ENCODE peak calls at places on chromosomes 12 and 14, in nine cellular contexts. Y is ovary; V is mucosa of descending colon; H is naive thymus-derived CD4-positive, alpha-beta T cell; S is heart left ventricle; L is BE2C; X is left ventricle myocardium inferior; K is fibroblast of mammary gland; N is pancreas. C is an unnamed sample.

GRCh38 chr12:87305481-87305880 is 723.7 kb downstream of the C12orf50 start:
- DNase-seq in Y (no peak), V (no peak), H (no peak), S (no peak), L (no peak), X (no peak), K (no peak), N (no peak), C (no peak)

GRCh38 chr12:124538194-124539082 is 29.0 kb downstream of the NCOR2 start:
- DNase-seq in Y (peak), V (no peak), H (no peak), S (peak), L (peak), X (no peak), K (no peak), N (no peak), C (no peak)

GRCh38 chr12:95918194-95918993 is 24.0 kb downstream of the CCDC38 start:
- DNase-seq in Y (no peak), V (peak), H (peak), S (no peak), L (peak), X (no peak), K (peak), N (no peak), C (peak)

GRCh38 chr12:49059385-49060232 is 985 bp downstream of the KMT2D start:
- DNase-seq in Y (peak), V (peak), H (peak), S (no peak), L (no peak), X (no peak), K (no peak), N (peak), C (no peak)

GRCh38 chr12:58668831-58669230 is 251.5 kb downstream of the LRIG3 start:
- DNase-seq in Y (no peak), V (no peak), H (no peak), S (no peak), L (no peak), X (no peak), K (no peak), N (no peak), C (no peak)

GRCh38 chr12:101939306-101939705 is 61.9 kb downstream of the DRAM1 start:
- DNase-seq in Y (no peak), V (no peak), H (no peak), S (no peak), L (no peak), X (no peak), K (no peak), N (no peak), C (no peak)

GRCh38 chr12:130436741-130437501 is 99.2 kb downstream of the PIWIL1 start:
- DNase-seq in Y (no peak), V (no peak), H (no peak), S (no peak), L (no peak), X (no peak), K (no peak), N (peak), C (no peak)

GRCh38 chr14:96512602-96513397 is 10.6 kb downstream of the PAPOLA start:
- DNase-seq in Y (no peak), V (no peak), H (no peak), S (no peak), L (no peak), X (no peak), K (no peak), N (no peak), C (no peak)

GRCh38 chr12:95646781-95647184 is 95.5 kb upstream of the USP44 start:
- DNase-seq in Y (no peak), V (no peak), H (no peak), S (no peak), L (no peak), X (no peak), K (peak), N (no peak), C (peak)

GRCh38 chr14:92651106-92651792 is 97.2 kb downstream of the LGMN start:
- DNase-seq in Y (no peak), V (peak), H (peak), S (peak), L (no peak), X (no peak), K (peak), N (no peak), C (no peak)

GRCh38 chr14:63857467-63858030 is 4.7 kb downstream of the SYNE2 start:
- DNase-seq in Y (no peak), V (no peak), H (no peak), S (no peak), L (no peak), X (no peak), K (peak), N (no peak), C (no peak)

GRCh38 chr14:86022031-86022629 is 492.2 kb downstream of the FLRT2 start:
- DNase-seq in Y (no peak), V (no peak), H (no peak), S (no peak), L (no peak), X (no peak), K (peak), N (no peak), C (no peak)

GRCh38 chr12:11510671-11511070 is 115.3 kb upstream of the PRB2 start:
- DNase-seq in Y (no peak), V (no peak), H (no peak), S (no peak), L (no peak), X (no peak), K (no peak), N (no peak), C (no peak)

GRCh38 chr14:43687866-43688265 is 819.2 kb downstream of the FSCB start:
- DNase-seq in Y (no peak), V (no peak), H (no peak), S (no peak), L (no peak), X (no peak), K (peak), N (no peak), C (no peak)

GRCh38 chr14:100866666-100867630 is 36.6 kb downstream of the RTL1 start:
- DNase-seq in Y (peak), V (no peak), H (no peak), S (peak), L (peak), X (no peak), K (no peak), N (peak), C (no peak)

GRCh38 chr12:40691913-40692616 is at the start of gene CNTN1:
- DNase-seq in Y (peak), V (peak), H (no peak), S (no peak), L (peak), X (peak), K (peak), N (peak), C (peak)

GRCh38 chr14:88895116-88895515 is 70.7 kb downstream of the TTC8 start:
- DNase-seq in Y (no peak), V (peak), H (no peak), S (no peak), L (no peak), X (no peak), K (peak), N (no peak), C (peak)

GRCh38 chr14:76996563-76997146 is 31.9 kb downstream of the IRF2BPL start:
- DNase-seq in Y (no peak), V (no peak), H (no peak), S (no peak), L (no peak), X (no peak), K (no peak), N (no peak), C (no peak)

GRCh38 chr12:51391047-51391837 is at the start of gene GALNT6:
- DNase-seq in Y (no peak), V (peak), H (peak), S (peak), L (peak), X (no peak), K (no peak), N (peak), C (no peak)

GRCh38 chr12:24617471-24617870 is 331.4 kb downstream of the BCAT1 start:
- DNase-seq in Y (no peak), V (no peak), H (no peak), S (no peak), L (no peak), X (no peak), K (peak), N (no peak), C (no peak)

DNA sequence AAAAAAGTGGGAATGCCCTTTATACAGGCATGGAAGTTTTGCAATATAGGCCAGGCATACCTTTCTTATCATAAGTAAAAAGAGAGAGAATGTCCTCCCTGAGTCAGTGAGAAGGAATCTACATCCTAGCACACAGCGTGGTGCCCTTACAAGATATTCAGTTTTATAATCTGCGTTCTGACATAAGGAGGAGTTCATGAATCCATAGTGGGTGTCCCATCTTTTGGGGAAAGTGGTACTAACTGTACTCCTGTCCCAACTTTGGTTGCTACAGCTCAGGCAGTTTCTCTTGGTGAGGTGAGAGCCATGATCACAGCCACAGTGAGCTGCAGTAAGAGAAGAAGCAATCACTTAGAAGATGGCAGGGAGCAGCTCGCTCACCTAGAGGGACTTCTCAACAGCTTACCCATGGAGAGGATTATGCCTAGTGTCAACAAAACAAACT is 332.9 kb downstream of the BCAT1 start:
- DNase-seq in Y (no peak), V (no peak), H (no peak), S (no peak), L (no peak), X (no peak), K (peak), N (no peak), C (no peak)
- H3K4me3 ChIP-seq in Y (no peak), V (no peak), H (no peak), S (no peak), L (no peak), X (no peak), K (no peak), N (no peak), C (no peak)

DNA sequence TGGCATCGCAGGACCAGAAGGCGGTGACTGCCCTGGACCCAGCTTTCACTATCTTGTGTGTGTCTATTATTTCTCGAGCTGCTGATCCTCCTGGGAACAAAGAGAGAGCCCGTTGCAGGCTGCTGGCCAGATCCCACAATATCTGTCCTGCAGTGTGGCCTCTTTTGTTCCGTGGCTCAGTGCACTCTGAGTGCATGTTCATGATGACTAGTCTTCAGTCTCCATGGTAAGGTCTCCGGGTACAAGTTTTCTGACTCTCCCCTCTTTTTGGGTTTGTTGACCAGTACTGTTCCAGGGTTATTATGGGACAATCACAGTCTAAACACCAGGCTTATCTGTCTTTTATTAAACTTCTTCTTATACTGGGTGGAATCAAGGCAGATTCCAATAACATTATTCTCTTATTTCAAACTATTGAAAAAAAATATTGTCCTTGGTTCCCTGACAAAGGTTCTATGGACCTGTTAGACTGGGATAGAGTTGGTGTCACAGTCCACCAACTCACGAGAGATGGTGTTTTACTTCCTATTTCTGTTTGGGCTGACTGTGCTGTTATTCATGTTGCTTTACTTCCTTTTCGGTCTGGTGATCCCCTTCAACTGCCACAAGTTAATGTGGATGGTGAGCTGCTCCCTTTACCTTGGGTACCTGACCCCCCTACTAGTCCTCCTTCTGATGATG is 192.9 kb upstream of the ALG10B start:
- DNase-seq in Y (no peak), V (no peak), H (no peak), S (no peak), L (no peak), X (no peak), K (no peak), N (no peak), C (no peak)
- H3K4me3 ChIP-seq in Y (no peak), V (no peak), H (no peak), S (no peak), L (no peak), X (no peak), K (no peak), N (no peak), C (no peak)

GRCh38 chr12:105084251-105085250 is at the start of gene ALDH1L2:
- DNase-seq in Y (peak), V (peak), H (no peak), S (peak), L (peak), X (peak), K (peak), N (peak), C (peak)

GRCh38 chr12:105079011-105079570 is 5.2 kb downstream of the ALDH1L2 start:
- DNase-seq in Y (no peak), V (no peak), H (no peak), S (no peak), L (no peak), X (no peak), K (no peak), N (no peak), C (no peak)

GRCh38 chr12:105083551-105084105 is 630 bp downstream of the ALDH1L2 start:
- DNase-seq in Y (peak), V (peak), H (no peak), S (peak), L (peak), X (peak), K (peak), N (peak), C (peak)

GRCh38 chr12:105085537-105085936 is 1.3 kb upstream of the ALDH1L2 start:
- DNase-seq in Y (no peak), V (no peak), H (no peak), S (no peak), L (no peak), X (no peak), K (no peak), N (no peak), C (no peak)

GRCh38 chr12:105083041-105083440 is 1.2 kb downstream of the ALDH1L2 start:
- DNase-seq in Y (no peak), V (no peak), H (no peak), S (no peak), L (peak), X (no peak), K (peak), N (no peak), C (peak)
- H3K4me3 ChIP-seq in Y (no peak), V (no peak), H (no peak), S (no peak), L (peak), X (peak), K (peak), N (peak), C (peak)

GRCh38 chr14:23883684-23884540 is 69.7 kb upstream of the DHRS4 start:
- DNase-seq in Y (no peak), V (peak), H (no peak), S (no peak), L (no peak), X (no peak), K (no peak), N (no peak), C (no peak)
- H3K4me3 ChIP-seq in Y (no peak), V (no peak), H (no peak), S (no peak), L (no peak), X (no peak), K (no peak), N (peak), C (no peak)

C was measured in MG63.